ENCODE peak calls at places on chromosomes 11 and 22, in ten cellular contexts. G, X, E, A, H, W, L, V, Z and Y are unnamed samples.

GRCh38 chr11:59380263-59381059 is 21.8 kb downstream of the OR5AN1 start:
- DNase-seq in H (no peak), X (no peak), V (no peak), W (no peak), L (no peak), E (no peak), A (no peak), Z (no peak), G (no peak), Y (no peak)

GRCh38 chr11:65613091-65613928 is 711 bp downstream of the MAP3K11 start:
- DNase-seq in V (peak; percentile 38), X (no peak), L (peak; percentile 12), E (peak; percentile 32), G (no peak), W (peak; percentile 20), H (peak; percentile 74), Z (no peak), A (peak; percentile 79), Y (peak; percentile 58)

GRCh38 chr11:70399681-70400112 is 1.4 kb downstream of the CTTN start:
- DNase-seq in W (no peak), X (no peak), H (peak; percentile 96), G (peak; percentile 90), Z (peak; percentile 74), L (peak; percentile 97), V (peak; percentile 28), E (no peak), A (peak; percentile 91), Y (no peak)

GRCh38 chr11:62539238-62539925 is 7.2 kb downstream of the AHNAK start:
- DNase-seq in A (peak; percentile 90), G (peak; percentile 62), V (no peak), L (peak; percentile 89), Z (peak; percentile 72), E (no peak), X (no peak), H (peak; percentile 89), W (peak; percentile 63), Y (no peak)

GRCh38 chr22:24140357-24140756 is 40.9 kb upstream of the SUSD2 start:
- DNase-seq in X (no peak), W (no peak), G (no peak), L (no peak), V (no peak), A (no peak), E (no peak), Z (no peak), H (no peak), Y (no peak)

GRCh38 chr22:25668437-25668836 is 73.6 kb upstream of the MYO18B start:
- DNase-seq in E (no peak), L (peak; percentile 6), H (peak; percentile 66), A (no peak), V (no peak), X (no peak), G (peak; percentile 11), W (no peak), Z (no peak), Y (no peak)

GRCh38 chr22:45328822-45329535 is 19.2 kb downstream of the FAM118A start:
- DNase-seq in Z (no peak), V (no peak), E (no peak), H (no peak), L (no peak), A (no peak), G (no peak), X (no peak), W (no peak), Y (no peak)

GRCh38 chr11:2758751-2759150 is 59.0 kb upstream of the KCNQ1OT1 start:
- DNase-seq in W (no peak), X (no peak), H (no peak), Z (no peak), E (no peak), A (peak; percentile 4), V (no peak), L (no peak), G (no peak), Y (no peak)

GRCh38 chr11:68979931-68980775 is 633 bp downstream of the MRGPRD start:
- DNase-seq in X (no peak), G (no peak), Z (no peak), W (no peak), H (no peak), L (no peak), E (no peak), V (no peak), A (no peak), Y (no peak)

GRCh38 chr11:17532814-17533213 is 11.4 kb downstream of the USH1C start:
- DNase-seq in G (no peak), Z (no peak), L (no peak), W (no peak), A (no peak), H (no peak), V (no peak), E (no peak), X (no peak), Y (no peak)